ENCODE peak calls at places on chromosomes 4 and X, in four cellular contexts. I, E, Q and G are unnamed samples.

GRCh38 chrX:5907202-5907601 is 321.5 kb downstream of the NLGN4X start:
- DNase-seq in Q (no peak), E (no peak), I (no peak), G (no peak)

GRCh38 chrX:101429934-101430333 is 21.9 kb downstream of the HNRNPH2 start:
- DNase-seq in E (peak; percentile 66), I (no peak), Q (no peak), G (no peak)

GRCh38 chr4:32789026-32789608 is 2068.9 kb downstream of the PCDH7 start:
- DNase-seq in E (peak; percentile 57), I (no peak), Q (no peak), G (peak; percentile 62)

GRCh38 chr4:89753601-89754066 is 83.3 kb downstream of the SNCA start:
- DNase-seq in E (peak; percentile 97), Q (peak; percentile 17), I (peak; percentile 62), G (peak; percentile 95)

GRCh38 chrX:71514367-71515038 is 18.4 kb upstream of the OGT start:
- DNase-seq in Q (no peak), E (no peak), I (no peak), G (no peak)

GRCh38 chr4:86895692-86896488 is 3.7 kb upstream of the C4orf36 start:
- DNase-seq in E (peak; percentile 64), I (peak; percentile 68), Q (peak; percentile 58), G (peak; percentile 83)

GRCh38 chr4:95693594-95693993 is 144.8 kb upstream of the UNC5C start:
- DNase-seq in E (peak; percentile 13), Q (no peak), I (peak; percentile 24), G (no peak)

GRCh38 chr4:151569650-151570049 is 160.7 kb downstream of the FHIP1A start:
- DNase-seq in I (no peak), Q (no peak), E (no peak), G (no peak)

GRCh38 chrX:27186671-27187070 is 276.5 kb downstream of the PPP4R3C start:
- DNase-seq in I (peak; percentile 50), E (peak; percentile 4), Q (no peak), G (peak; percentile 38)

GRCh38 chr4:8221476-8221875 is 22.4 kb downstream of the SH3TC1 start:
- DNase-seq in Q (no peak), I (no peak), E (peak; percentile 28), G (peak; percentile 70)

GRCh38 chr4:173703076-173703475 is 173.0 kb upstream of the HAND2 start:
- DNase-seq in E (no peak), Q (no peak), I (peak; percentile 5), G (peak; percentile 32)

GRCh38 chr4:86927843-86928395 is 6.9 kb upstream of the AFF1 start:
- DNase-seq in Q (peak; percentile 19), I (peak; percentile 83), E (peak; percentile 97), G (peak; percentile 99)

GRCh38 chrX:136725446-136726104 is 55.2 kb downstream of the ARHGEF6 start:
- DNase-seq in I (no peak), E (peak; percentile 68), Q (no peak), G (peak; percentile 81)

GRCh38 chr4:832108-832507 is 6.2 kb upstream of the CPLX1 start:
- DNase-seq in E (no peak), I (no peak), Q (no peak), G (no peak)

GRCh38 chrX:1222511-1223252 is 10.2 kb upstream of the CRLF2 start:
- DNase-seq in I (peak; percentile 66), Q (no peak), E (peak; percentile 1), G (no peak)

GRCh38 chr4:128649575-128650205 is 159.8 kb upstream of the JADE1 start:
- DNase-seq in I (peak; percentile 12), E (peak; percentile 75), Q (no peak), G (peak; percentile 46)

GRCh38 chr4:126986828-126987227 is 645.9 kb upstream of the INTU start:
- DNase-seq in Q (no peak), I (no peak), E (peak; percentile 78), G (peak; percentile 48)

GRCh38 chr4:122914292-122914904 is 8.0 kb downstream of the NUDT6 start:
- DNase-seq in I (peak; percentile 42), Q (no peak), E (peak; percentile 29), G (peak; percentile 79)

GRCh38 chr4:148152868-148153630 is 289.2 kb downstream of the NR3C2 start:
- DNase-seq in E (no peak), I (no peak), Q (no peak), G (peak; percentile 3)

GRCh38 chrX:15567267-15567666 is 33.5 kb downstream of the ACE2 start:
- DNase-seq in E (no peak), Q (no peak), I (no peak), G (no peak)

GRCh38 chrX:148530464-148531077 is 30.2 kb downstream of the AFF2 start:
- DNase-seq in Q (no peak), I (peak; percentile 29), E (peak; percentile 19), G (peak; percentile 54)
- TF ChIP-seq CTCF in Q (no peak), I (no peak), E (peak; percentile 61), G (peak; percentile 78)

GRCh38 chrX:17414839-17415238 is 39.8 kb downstream of the NHS start:
- DNase-seq in E (no peak), Q (no peak), I (no peak), G (no peak)

GRCh38 chrX:17413228-17413627 is 38.2 kb downstream of the NHS start:
- DNase-seq in Q (no peak), I (peak; percentile 29), E (peak; percentile 94), G (peak; percentile 69)

GRCh38 chrX:17415242-17415815 is 40.3 kb downstream of the NHS start:
- DNase-seq in I (no peak), E (peak; percentile 76), Q (no peak), G (peak; percentile 15)

GRCh38 chrX:17412692-17413091 is 37.7 kb downstream of the NHS start:
- DNase-seq in E (peak; percentile 87), Q (no peak), I (peak; percentile 63), G (peak; percentile 64)

GRCh38 chrX:17414057-17414658 is 39.2 kb downstream of the NHS start:
- DNase-seq in E (no peak), Q (peak; percentile 4), I (no peak), G (no peak)
- H3K4me3 ChIP-seq in E (no peak overlapping the region), Q (no peak overlapping the region), I (no peak overlapping the region), G (no peak overlapping the region)

DNA sequence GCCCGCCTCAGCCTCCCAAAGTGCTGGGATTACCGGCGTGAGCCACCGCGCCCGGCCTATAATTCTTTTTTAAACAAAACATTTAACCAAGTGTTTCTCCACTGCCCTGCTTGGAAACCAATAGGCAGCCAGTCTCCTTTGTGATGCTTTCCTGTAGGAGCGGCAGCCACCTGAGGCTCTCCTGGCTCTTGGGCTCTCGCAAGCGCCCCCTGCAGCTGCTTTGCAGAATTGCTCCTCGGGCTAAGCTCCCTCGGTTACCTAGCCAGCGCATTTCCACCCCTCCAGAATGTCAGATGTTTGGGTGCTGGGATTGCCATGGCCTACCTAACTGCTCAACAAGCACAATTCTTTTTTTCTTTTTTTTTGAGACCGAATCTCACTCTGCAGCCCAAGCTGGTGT is 7.7 kb downstream of the S100P start:
- DNase-seq in I (peak; percentile 32), E (no peak), Q (no peak), G (no peak)
- TF ChIP-seq CTCF in I (no peak), E (no peak), Q (no peak), G (peak; percentile 33)

DNA sequence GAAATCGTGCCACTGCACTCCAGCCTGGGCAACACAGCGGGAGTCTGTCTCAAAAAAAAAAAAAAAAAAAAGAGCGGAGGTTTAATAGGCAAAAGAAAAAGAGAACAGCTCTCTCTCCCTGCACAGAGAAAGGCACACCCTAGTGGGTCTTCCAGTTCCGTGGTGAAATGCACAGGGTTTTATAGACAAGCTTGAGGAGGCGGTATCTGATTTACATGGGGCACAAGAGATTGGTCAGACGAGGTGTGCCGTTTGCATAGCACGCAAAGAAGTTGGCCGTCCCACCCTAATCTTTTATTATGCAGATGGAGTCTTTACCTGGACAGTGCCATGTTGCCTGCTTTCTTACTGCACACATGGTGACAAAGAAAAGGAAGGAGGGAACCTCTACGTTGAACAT is 33.5 kb upstream of the REST start:
- DNase-seq in Q (peak; percentile 72), E (no peak), I (no peak), G (no peak)
- H3K4me3 ChIP-seq in Q (no peak overlapping the region), E (no peak overlapping the region), I (no peak overlapping the region), G (no peak overlapping the region)

GRCh38 chrX:155055494-155055893 is 15.4 kb downstream of the CMC4 start:
- DNase-seq in I (no peak), E (no peak), Q (no peak), G (no peak)
- TF ChIP-seq CTCF in I (no peak), E (no peak), Q (no peak), G (no peak)